ENCODE peak calls at places on chromosomes 12 and 14, in six cellular contexts. B is cardiac muscle cell; Q is Panc1; X is effector memory CD4-positive, alpha-beta T cell; U is NCI-H524; H is ecto neural progenitor cell. Y is an unnamed sample.

GRCh38 chr12:93573552-93574223 is 1.2 kb downstream of the SOCS2 start:
- DNase-seq in U (no peak), B (no peak), Q (no peak), H (no peak), X (no peak), Y (no peak)

GRCh38 chr14:73287071-73287470 is 49.8 kb downstream of the PAPLN start:
- DNase-seq in Q (no peak), B (no peak), U (no peak), X (no peak), H (no peak), Y (no peak)

GRCh38 chr14:103880334-103880985 is 33.1 kb upstream of the PPP1R13B start:
- DNase-seq in B (peak; percentile 87), X (no peak), U (no peak), H (no peak), Q (no peak), Y (no peak)

GRCh38 chr12:92108651-92109050 is 37.0 kb downstream of the BTG1 start:
- DNase-seq in X (no peak), U (peak; percentile 54), Q (no peak), H (no peak), B (peak; percentile 87), Y (no peak)

GRCh38 chr14:61927015-61927414 is 164.8 kb downstream of the SNAPC1 start:
- DNase-seq in X (no peak), Q (no peak), B (no peak), U (no peak), H (no peak), Y (no peak)

GRCh38 chr14:68825729-68826128 is 32.9 kb upstream of the ZFP36L1 start:
- DNase-seq in Q (no peak), X (no peak), B (no peak), H (no peak), U (no peak), Y (no peak)

GRCh38 chr12:47995976-47996375 is 8.3 kb downstream of the COL2A1 start:
- DNase-seq in B (peak; percentile 90), X (no peak), U (no peak), Q (no peak), H (no peak), Y (no peak)

GRCh38 chr14:105143451-105144230 is 24.9 kb downstream of the JAG2 start:
- DNase-seq in U (no peak), X (no peak), Q (no peak), H (no peak), B (no peak), Y (no peak)

GRCh38 chr14:32657081-32657480 is 281.6 kb upstream of the NPAS3 start:
- DNase-seq in H (no peak), Q (no peak), B (peak; percentile 90), X (no peak), U (no peak), Y (no peak)

Y was measured in germinal center.